ENCODE peak calls at places on chromosomes 4 and X, in five cellular contexts. Q is nucleus accumbens; C is Jurkat, Clone E6-1; P is Daoy; B is Calu3. S is an unnamed sample.

GRCh38 chr4:33037464-33037863 is 2317.3 kb downstream of the PCDH7 start:
- DNase-seq in B (no peak), C (no peak), Q (no peak), P (no peak), S (no peak)

GRCh38 chr4:73648478-73648877 is 28.2 kb upstream of the RASSF6 start:
- DNase-seq in P (no peak), B (no peak), Q (no peak), C (no peak), S (no peak)

GRCh38 chr4:69497886-69498395 is 2.2 kb upstream of the UGT2B4 start:
- DNase-seq in P (no peak), B (no peak), C (no peak), Q (no peak), S (no peak)

GRCh38 chr4:149884046-149884445 is 68.4 kb upstream of the IQCM start:
- DNase-seq in B (no peak), P (no peak), C (no peak), Q (no peak), S (no peak)

GRCh38 chr4:1008840-1009646 is 2.4 kb upstream of the FGFRL1 start:
- DNase-seq in P (no peak), B (no peak), C (no peak), Q (no peak), S (no peak)

GRCh38 chr4:55635282-55635681 is 816 bp downstream of the NMU start:
- DNase-seq in B (no peak), C (no peak), Q (no peak), P (no peak), S (no peak)

GRCh38 chrX:110204986-110205385 is 112.9 kb downstream of the AMMECR1 start:
- DNase-seq in Q (no peak), P (no peak), C (no peak), B (no peak), S (no peak)

GRCh38 chr4:112515278-112516075 is 503 bp downstream of the NEUROG2 start:
- DNase-seq in P (peak; percentile 33), C (peak; percentile 11), Q (no peak), B (peak; percentile 17), S (no peak)

GRCh38 chrX:67544871-67545771 is 1.3 kb downstream of the AR start:
- DNase-seq in P (no peak), B (no peak), C (no peak), Q (no peak), S (no peak)

GRCh38 chrX:136497556-136498048 is at the start of gene HTATSF1:
- DNase-seq in Q (peak; percentile 10), P (no peak), C (no peak), B (no peak), S (no peak)

GRCh38 chr4:105990933-105991332 is 95.7 kb downstream of the NPNT start:
- DNase-seq in B (peak; percentile 86), C (no peak), P (peak; percentile 67), Q (no peak), S (no peak)

GRCh38 chr4:153154010-153154975 is 50.0 kb upstream of the TRIM2 start:
- DNase-seq in P (peak; percentile 51), C (peak; percentile 41), B (peak; percentile 34), Q (no peak), S (peak; percentile 63)

GRCh38 chrX:38000706-38001105 is 5.6 kb upstream of the SYTL5 start:
- DNase-seq in B (no peak), Q (no peak), C (no peak), P (no peak), S (no peak)

GRCh38 chr4:185792384-185793146 is 19.4 kb downstream of the SORBS2 start:
- DNase-seq in P (peak; percentile 72), B (peak; percentile 60), Q (no peak), C (no peak), S (no peak)

GRCh38 chr4:24816797-24817196 is 21.4 kb downstream of the SOD3 start:
- DNase-seq in P (no peak), C (no peak), B (no peak), Q (no peak), S (no peak)

GRCh38 chrX:69093960-69094935 is 71.0 kb downstream of the PJA1 start:
- DNase-seq in C (peak; percentile 32), P (peak; percentile 19), B (peak; percentile 44), Q (no peak), S (peak; percentile 30)

GRCh38 chr4:8594097-8595038 is 1.8 kb downstream of the CPZ start:
- DNase-seq in P (peak; percentile 66), C (no peak), Q (no peak), B (peak; percentile 62), S (peak; percentile 22)

GRCh38 chr4:10605746-10606482 is 78.7 kb downstream of the CLNK start:
- DNase-seq in B (peak; percentile 16), Q (no peak), C (no peak), P (no peak), S (no peak)

GRCh38 chr4:112370466-112370865 is 73.3 kb downstream of the ALPK1 start:
- DNase-seq in B (no peak), C (no peak), Q (no peak), P (no peak), S (no peak)

GRCh38 chr4:111934294-111934693 is 211.0 kb upstream of the FAM241A start:
- DNase-seq in Q (no peak), B (no peak), P (no peak), C (peak; percentile 12), S (no peak)